ENCODE peak calls at places on chromosomes 5 and 9, in ten cellular contexts. P, N, S, Q, A, B, O, G, L and D are unnamed samples.

GRCh38 chr5:37738057-37738691 is 101.7 kb downstream of the GDNF start:
- DNase-seq in P (no peak), N (no peak), S (peak; percentile 58), Q (no peak), A (no peak), B (no peak), O (peak; percentile 93), G (peak; percentile 45), L (no peak), D (peak; percentile 36)

GRCh38 chr5:179484201-179484600 is 66.2 kb upstream of the RUFY1 start:
- DNase-seq in P (no peak), N (no peak), S (no peak), Q (no peak), A (no peak), B (no peak), O (no peak), G (no peak), L (no peak), D (no peak)

GRCh38 chr5:65769539-65769938 is 47.5 kb downstream of the NLN start:
- DNase-seq in P (no peak), N (no peak), S (no peak), Q (no peak), A (no peak), B (no peak), O (peak; percentile 95), G (no peak), L (no peak), D (no peak)

GRCh38 chr9:127129073-127129717 is 6.8 kb upstream of the ANGPTL2 start:
- DNase-seq in P (no peak), N (no peak), S (no peak), Q (no peak), A (no peak), B (no peak), O (no peak), G (no peak), L (no peak), D (no peak)

GRCh38 chr5:173745123-173745522 is 128.7 kb upstream of the BOD1 start:
- DNase-seq in P (no peak), N (no peak), S (peak; percentile 41), Q (no peak), A (no peak), B (peak; percentile 3), O (no peak), G (no peak), L (no peak), D (no peak)

GRCh38 chr5:100643473-100643872 is 108.3 kb downstream of the FAM174A start:
- DNase-seq in P (no peak), N (no peak), S (no peak), Q (no peak), A (no peak), B (no peak), O (no peak), G (no peak), L (no peak), D (no peak)

GRCh38 chr9:136494531-136495215 is 11.8 kb upstream of the SEC16A start:
- DNase-seq in P (no peak), N (no peak), S (no peak), Q (no peak), A (peak; percentile 45), B (no peak), O (no peak), G (no peak), L (no peak), D (no peak)

GRCh38 chr9:107504585-107505455 is 15.3 kb upstream of the KLF4 start:
- DNase-seq in P (no peak), N (peak; percentile 59), S (peak; percentile 52), Q (no peak), A (no peak), B (no peak), O (peak; percentile 93), G (no peak), L (no peak), D (peak; percentile 32)

GRCh38 chr9:15370496-15371464 is 51.9 kb upstream of the SNAPC3 start:
- DNase-seq in P (peak; percentile 95), N (no peak), S (no peak), Q (no peak), A (peak; percentile 14), B (no peak), O (no peak), G (no peak), L (no peak), D (no peak)

GRCh38 chr9:13078164-13078563 is 201.3 kb downstream of the MPDZ start:
- DNase-seq in P (no peak), N (no peak), S (no peak), Q (no peak), A (no peak), B (no peak), O (no peak), G (no peak), L (no peak), D (no peak)

GRCh38 chr5:116922532-116922931 is 347.9 kb upstream of the SEMA6A start:
- DNase-seq in P (no peak), N (no peak), S (no peak), Q (no peak), A (no peak), B (no peak), O (no peak), G (no peak), L (no peak), D (no peak)

GRCh38 chr5:89351232-89351631 is 468.2 kb upstream of the MEF2C start:
- DNase-seq in P (no peak), N (no peak), S (no peak), Q (no peak), A (no peak), B (no peak), O (peak; percentile 88), G (no peak), L (no peak), D (no peak)

GRCh38 chr5:167296680-167297079 is 994.8 kb upstream of the WWC1 start:
- DNase-seq in P (no peak), N (no peak), S (peak; percentile 16), Q (no peak), A (no peak), B (no peak), O (no peak), G (no peak), L (no peak), D (no peak)

GRCh38 chr5:171709930-171710329 is 75.7 kb upstream of the SMIM23 start:
- DNase-seq in P (no peak), N (peak; percentile 2), S (no peak), Q (peak; percentile 57), A (no peak), B (no peak), O (no peak), G (no peak), L (no peak), D (no peak)

GRCh38 chr9:35349287-35349990 is 140.5 kb upstream of the RUSC2 start:
- DNase-seq in P (no peak), N (no peak), S (no peak), Q (no peak), A (no peak), B (no peak), O (peak; percentile 35), G (no peak), L (no peak), D (peak; percentile 3)

GRCh38 chr9:72478993-72479392 is 42.4 kb upstream of the TMC1 start:
- DNase-seq in P (no peak), N (no peak), S (no peak), Q (no peak), A (no peak), B (no peak), O (peak; percentile 69), G (no peak), L (no peak), D (no peak)

GRCh38 chr9:89667730-89668129 is 62.9 kb downstream of the GADD45G start:
- DNase-seq in P (no peak), N (peak; percentile 73), S (no peak), Q (no peak), A (no peak), B (no peak), O (no peak), G (no peak), L (no peak), D (no peak)

GRCh38 chr5:27568811-27569210 is 530.4 kb upstream of the CDH9 start:
- DNase-seq in P (no peak), N (no peak), S (no peak), Q (no peak), A (no peak), B (no peak), O (no peak), G (no peak), L (no peak), D (no peak)

GRCh38 chr5:143386725-143387124 is 16.8 kb downstream of the NR3C1 start:
- DNase-seq in P (no peak), N (no peak), S (no peak), Q (no peak), A (no peak), B (no peak), O (peak; percentile 70), G (no peak), L (no peak), D (no peak)

GRCh38 chr5:180494510-180495181 is 467 bp downstream of the CNOT6 start:
- DNase-seq in P (no peak), N (peak; percentile 14), S (peak; percentile 15), Q (peak; percentile 65), A (no peak), B (no peak), O (no peak), G (no peak), L (peak; percentile 48), D (peak; percentile 47)

GRCh38 chr5:31329722-31330121 is 136.2 kb downstream of the CDH6 start:
- DNase-seq in P (no peak), N (no peak), S (no peak), Q (no peak), A (no peak), B (no peak), O (peak; percentile 5), G (no peak), L (no peak), D (no peak)

GRCh38 chr5:93164690-93165089 is 416.3 kb downstream of the NR2F1-AS1 start:
- DNase-seq in P (no peak), N (peak; percentile 40), S (peak; percentile 29), Q (no peak), A (no peak), B (no peak), O (peak; percentile 75), G (no peak), L (no peak), D (peak; percentile 24)

GRCh38 chr9:33458444-33458843 is 11.1 kb upstream of the AQP3 start:
- DNase-seq in P (no peak), N (no peak), S (peak; percentile 63), Q (no peak), A (no peak), B (peak; percentile 64), O (peak; percentile 46), G (no peak), L (no peak), D (peak; percentile 55)

GRCh38 chr9:32487981-32488380 is 38.0 kb downstream of the RIGI start:
- DNase-seq in P (no peak), N (no peak), S (no peak), Q (no peak), A (no peak), B (no peak), O (peak; percentile 86), G (no peak), L (no peak), D (no peak)

GRCh38 chr5:82308997-82309670 is 31.0 kb upstream of the RPS23 start:
- DNase-seq in P (no peak), N (no peak), S (no peak), Q (no peak), A (no peak), B (no peak), O (peak; percentile 63), G (no peak), L (no peak), D (no peak)

GRCh38 chr5:102959055-102959454 is 160.9 kb downstream of the GIN1 start:
- DNase-seq in P (no peak), N (no peak), S (peak; percentile 2), Q (no peak), A (no peak), B (no peak), O (peak; percentile 95), G (no peak), L (no peak), D (no peak)

GRCh38 chr5:111530298-111530740 is 18.0 kb upstream of the STARD4 start:
- DNase-seq in P (no peak), N (peak; percentile 48), S (no peak), Q (peak; percentile 80), A (no peak), B (peak; percentile 83), O (peak; percentile 41), G (no peak), L (peak; percentile 14), D (peak; percentile 57)

GRCh38 chr9:15244001-15244441 is 63.0 kb downstream of the TTC39B start:
- DNase-seq in P (no peak), N (no peak), S (no peak), Q (no peak), A (no peak), B (no peak), O (peak; percentile 81), G (no peak), L (no peak), D (no peak)